ENCODE peak calls at places on chromosomes 3 and 15, in five cellular contexts. H is progenitor cell of endocrine pancreas; M is astrocyte of the cerebellum; R is omental fat pad; X is CD8-positive, alpha-beta T cell. V is an unnamed sample.

GRCh38 chr3:111227216-111227615 is 155.6 kb downstream of the NECTIN3 start:
- DNase-seq in R (no peak), X (no peak), H (no peak), M (peak), V (no peak)

GRCh38 chr15:64443747-64444621 is 16.4 kb upstream of the ZNF609 start:
- DNase-seq in X (no peak), M (peak), R (no peak), H (no peak), V (no peak)

GRCh38 chr15:79540551-79540950 is 108.4 kb downstream of the MINAR1 start:
- DNase-seq in M (no peak), X (no peak), H (no peak), R (no peak), V (no peak)

GRCh38 chr3:16482770-16483531 is 30.5 kb downstream of the RFTN1 start:
- DNase-seq in X (peak), M (no peak), R (no peak), H (no peak), V (peak)

GRCh38 chr3:139121513-139122220 is 77.0 kb upstream of the PRR23C start:
- DNase-seq in M (no peak), H (no peak), R (no peak), X (no peak), V (no peak)

GRCh38 chr15:90638241-90638691 is 78.9 kb upstream of the BLM start:
- DNase-seq in R (no peak), X (no peak), M (no peak), H (no peak), V (no peak)

GRCh38 chr3:17154941-17155340 is 270.2 kb downstream of the PLCL2 start:
- DNase-seq in M (no peak), H (no peak), X (no peak), R (no peak), V (no peak)

GRCh38 chr15:66740802-66741201 is 38.8 kb downstream of the SMAD6 start:
- DNase-seq in H (no peak), M (no peak), X (no peak), R (no peak), V (no peak)

GRCh38 chr3:138205527-138205926 is 18.4 kb downstream of the ARMC8 start:
- DNase-seq in R (no peak), X (no peak), H (no peak), M (no peak), V (no peak)

GRCh38 chr3:15979490-15979889 is 181.7 kb upstream of the ANKRD28 start:
- DNase-seq in R (no peak), H (no peak), M (no peak), X (no peak), V (no peak)

GRCh38 chr3:89467886-89468479 is 360.6 kb downstream of the EPHA3 start:
- DNase-seq in M (no peak), H (no peak), X (no peak), R (no peak), V (no peak)

GRCh38 chr15:89140595-89140994 is 52.3 kb downstream of the ABHD2 start:
- DNase-seq in R (no peak), M (no peak), H (no peak), X (no peak), V (no peak)

GRCh38 chr3:427128-427527 is 230.6 kb downstream of the CHL1 start:
- DNase-seq in M (no peak), R (no peak), H (no peak), X (no peak), V (no peak)

GRCh38 chr3:197256836-197257444 is 41.5 kb downstream of the DLG1 start:
- DNase-seq in R (no peak), H (no peak), M (peak), X (no peak), V (no peak)

GRCh38 chr3:25603703-25604102 is 61.0 kb downstream of the TOP2B start:
- DNase-seq in R (no peak), H (no peak), M (no peak), X (no peak), V (peak)

GRCh38 chr15:59567369-59567768 is 44.2 kb upstream of the GCNT3 start:
- DNase-seq in H (no peak), X (no peak), R (no peak), M (no peak), V (no peak)

GRCh38 chr15:59565299-59565698 is 46.3 kb upstream of the GCNT3 start:
- DNase-seq in R (no peak), X (no peak), M (no peak), H (no peak), V (no peak)

GRCh38 chr15:59561547-59561946 is 50.0 kb upstream of the GCNT3 start:
- DNase-seq in R (no peak), X (no peak), M (no peak), H (no peak), V (no peak)

GRCh38 chr15:59562787-59563186 is 48.8 kb upstream of the GCNT3 start:
- DNase-seq in X (no peak), R (no peak), M (no peak), H (no peak), V (no peak)
- TF ChIP-seq CTCF in X (no peak), R (no peak), M (no peak), H (no peak), V (no peak)

GRCh38 chr15:28098360-28098765 is 752 bp downstream of the OCA2 start:
- DNase-seq in R (no peak), X (no peak), M (no peak), H (no peak), V (peak)

GRCh38 chr15:28099555-28100140 is 533 bp upstream of the OCA2 start:
- DNase-seq in H (no peak), R (no peak), M (no peak), X (no peak), V (no peak)

GRCh38 chr15:28100516-28101195 is 1.5 kb upstream of the OCA2 start:
- DNase-seq in H (no peak), R (no peak), M (no peak), X (no peak), V (no peak)

GRCh38 chr15:28097656-28098359 is 1.3 kb downstream of the OCA2 start:
- DNase-seq in X (no peak), H (no peak), R (no peak), M (no peak), V (peak)

GRCh38 chr15:28098766-28099554 is at the start of gene OCA2:
- DNase-seq in X (peak), M (peak), H (peak), R (no peak), V (peak)
- TF ChIP-seq CTCF in X (peak), M (peak), H (peak), R (no peak), V (no peak)

GRCh38 chr3:52090131-52090548 is 33.8 kb upstream of the DUSP7 start:
- DNase-seq in M (peak), R (no peak), X (no peak), H (no peak), V (peak)
- TF ChIP-seq CTCF in M (no peak), R (no peak), X (no peak), H (no peak), V (no peak)

GRCh38 chr3:45946307-45946706 is 3.0 kb downstream of the CXCR6 start:
- DNase-seq in M (no peak), H (no peak), X (no peak), R (no peak), V (no peak)
- TF ChIP-seq CTCF in M (no peak), H (no peak), X (no peak), R (no peak), V (no peak)

GRCh38 chr3:184348057-184348382 is 10.6 kb downstream of the FAM131A start:
- DNase-seq in R (no peak), X (no peak), M (no peak), H (no peak), V (no peak)

GRCh38 chr3:184346480-184346879 is 9.1 kb downstream of the FAM131A start:
- DNase-seq in H (no peak), M (no peak), R (no peak), X (no peak), V (no peak)

GRCh38 chr3:184347321-184348056 is 10.1 kb downstream of the FAM131A start:
- DNase-seq in M (no peak), H (no peak), R (no peak), X (no peak), V (no peak)

GRCh38 chr3:184344579-184345350 is 7.4 kb downstream of the FAM131A start:
- DNase-seq in R (no peak), H (no peak), M (no peak), X (no peak), V (no peak)

GRCh38 chr3:184345678-184346144 is 8.3 kb downstream of the FAM131A start:
- DNase-seq in X (no peak), M (no peak), H (no peak), R (no peak), V (no peak)
- TF ChIP-seq CTCF in X (no peak), M (peak), H (peak), R (no peak), V (peak)

GRCh38 chr3:21294768-21295167 is 456.2 kb downstream of the ZNF385D start:
- DNase-seq in H (no peak), X (no peak), M (no peak), R (no peak), V (no peak)

GRCh38 chr3:21292971-21293370 is 458.0 kb downstream of the ZNF385D start:
- DNase-seq in R (no peak), M (no peak), H (no peak), X (no peak), V (no peak)

DNA sequence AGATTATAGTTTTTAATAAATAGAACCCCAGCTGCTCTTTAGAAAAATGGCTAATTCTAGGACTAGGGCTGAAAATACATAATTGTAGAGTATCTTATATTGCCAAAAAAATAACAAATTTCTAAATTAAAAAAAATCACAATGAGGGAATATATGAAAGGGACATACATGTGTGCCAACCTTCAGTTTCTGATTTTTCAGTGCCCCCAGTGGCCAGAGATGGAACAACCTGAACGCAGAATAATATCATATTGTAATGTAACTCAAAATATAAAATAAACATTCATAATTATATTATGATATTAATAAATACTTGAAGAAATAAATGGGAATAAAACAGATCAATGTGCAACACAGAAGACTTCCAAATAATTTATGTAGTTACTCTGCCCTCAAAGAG is 460.5 kb downstream of the ZNF385D start:
- DNase-seq in H (no peak), R (no peak), X (no peak), M (no peak), V (no peak)
- TF ChIP-seq CTCF in H (peak), R (no peak), X (no peak), M (peak), V (peak)

GRCh38 chr3:100777271-100777670 is 68.0 kb downstream of the TFG start:
- DNase-seq in M (no peak), H (no peak), R (no peak), X (no peak), V (no peak)

GRCh38 chr3:100775669-100776068 is 66.4 kb downstream of the TFG start:
- DNase-seq in M (no peak), H (no peak), X (no peak), R (no peak), V (no peak)

GRCh38 chr3:100779475-100779874 is 70.2 kb downstream of the TFG start:
- DNase-seq in X (no peak), M (no peak), R (no peak), H (no peak), V (no peak)

GRCh38 chr3:100776097-100776729 is 66.9 kb downstream of the TFG start:
- DNase-seq in M (no peak), X (no peak), H (no peak), R (no peak), V (no peak)

GRCh38 chr3:100776736-100777135 is 67.4 kb downstream of the TFG start:
- DNase-seq in X (no peak), M (no peak), H (no peak), R (no peak), V (no peak)
- TF ChIP-seq CTCF in X (no peak), M (no peak), H (no peak), R (no peak), V (no peak)

GRCh38 chr3:185932213-185932612 is 5.6 kb downstream of the TRA2B start:
- DNase-seq in M (no peak), H (no peak), R (no peak), X (no peak), V (no peak)
- TF ChIP-seq CTCF in M (no peak), H (no peak), R (no peak), X (no peak), V (no peak)